ENCODE peak calls at places on chromosome 21, in seven cellular contexts. Q is adrenal gland, U is heart left ventricle, J is GM23338, T is GM12865, V is brain microvascular endothelial cell, G is HFF-Myc. C is an unnamed sample.

GRCh38 chr21:41482321-41482720 is 25.6 kb downstream of the TMPRSS2 start:
- DNase-seq in V (peak), J (no peak), G (no peak), T (no peak), U (no peak), Q (no peak), C (no peak)

GRCh38 chr21:37712204-37712934 is 203.9 kb downstream of the KCNJ6 start:
- DNase-seq in V (peak), Q (peak), J (peak), T (peak), G (peak), U (peak), C (peak)

GRCh38 chr21:33185852-33186251 is 43.9 kb upstream of the IFNAR2 start:
- DNase-seq in T (no peak), U (no peak), Q (no peak), J (no peak), V (no peak), G (no peak), C (no peak)

GRCh38 chr21:42735944-42736343 is 82.5 kb downstream of the PDE9A start:
- DNase-seq in T (no peak), J (no peak), Q (no peak), U (no peak), G (no peak), V (no peak), C (no peak)

GRCh38 chr21:37153935-37154350 is 80.9 kb downstream of the TTC3 start:
- DNase-seq in G (no peak), J (no peak), V (no peak), Q (peak), T (no peak), U (peak), C (no peak)

GRCh38 chr21:16879479-16879878 is 633.4 kb upstream of the CXADR start:
- DNase-seq in J (no peak), Q (no peak), T (no peak), U (no peak), G (no peak), V (no peak), C (no peak)

GRCh38 chr21:42833439-42833815 is 45.9 kb downstream of the WDR4 start:
- DNase-seq in J (peak), U (no peak), T (peak), V (no peak), Q (no peak), G (peak), C (peak)

GRCh38 chr21:40074198-40074597 is 207.0 kb downstream of the PCP4 start:
- DNase-seq in U (peak), G (no peak), T (no peak), Q (no peak), V (no peak), J (no peak), C (no peak)

GRCh38 chr21:28521932-28522826 is 470.5 kb downstream of the LTN1 start:
- DNase-seq in U (no peak), J (peak), V (peak), T (peak), Q (no peak), G (peak), C (peak)

GRCh38 chr21:31293986-31294385 is 50.1 kb downstream of the TIAM1 start:
- DNase-seq in Q (no peak), T (no peak), V (peak), J (no peak), G (peak), U (no peak), C (no peak)

GRCh38 chr21:41250519-41250918 is 66.1 kb upstream of the FAM3B start:
- DNase-seq in G (no peak), J (no peak), U (no peak), V (no peak), T (no peak), Q (no peak), C (no peak)

GRCh38 chr21:24444736-24445135 is 1162.5 kb downstream of the MRPL39 start:
- DNase-seq in Q (no peak), U (no peak), J (no peak), V (no peak), G (no peak), T (no peak), C (no peak)

GRCh38 chr21:37435120-37435519 is 68.5 kb downstream of the DYRK1A start:
- DNase-seq in U (peak), G (peak), T (no peak), V (peak), Q (peak), J (peak), C (peak)

GRCh38 chr21:23016617-23017016 is 2018.4 kb downstream of the NCAM2 start:
- DNase-seq in Q (no peak), V (no peak), T (no peak), G (no peak), U (no peak), J (peak), C (peak)

GRCh38 chr21:42781150-42781980 is 98.0 kb downstream of the WDR4 start:
- DNase-seq in T (no peak), V (no peak), U (no peak), G (no peak), Q (peak), J (peak), C (peak)

GRCh38 chr21:29075706-29076447 is 2.4 kb upstream of the CCT8 start:
- DNase-seq in Q (no peak), G (no peak), V (no peak), J (no peak), U (no peak), T (no peak), C (no peak)

GRCh38 chr21:28821276-28822063 is 171.2 kb downstream of the LTN1 start:
- DNase-seq in Q (no peak), T (no peak), J (no peak), G (peak), U (no peak), V (no peak), C (no peak)

GRCh38 chr21:32777269-32777668 is 5.7 kb upstream of the PAXBP1 start:
- DNase-seq in T (no peak), U (no peak), G (no peak), J (no peak), V (no peak), Q (no peak), C (no peak)

GRCh38 chr21:14773777-14774345 is 227.7 kb upstream of the SAMSN1 start:
- DNase-seq in Q (peak), V (peak), J (peak), T (peak), U (peak), G (no peak), C (peak)

GRCh38 chr21:33844104-33844889 is 71.3 kb downstream of the ATP5PO start:
- DNase-seq in T (no peak), G (peak), J (no peak), V (no peak), Q (peak), U (peak), C (no peak)

GRCh38 chr21:42840411-42841155 is 38.8 kb downstream of the WDR4 start:
- DNase-seq in T (no peak), U (no peak), V (no peak), Q (peak), J (no peak), G (no peak), C (no peak)

GRCh38 chr21:43609501-43610340 is 49.6 kb downstream of the HSF2BP start:
- DNase-seq in G (no peak), V (peak), U (no peak), T (no peak), Q (no peak), J (no peak), C (peak)

GRCh38 chr21:32004281-32004680 is 131.5 kb downstream of the HUNK start:
- DNase-seq in G (peak), T (no peak), Q (no peak), J (no peak), V (no peak), U (no peak), C (no peak)

GRCh38 chr21:32626633-32627196 is 14.5 kb upstream of the CFAP298 start:
- DNase-seq in Q (no peak), G (no peak), J (no peak), T (no peak), U (no peak), V (peak), C (no peak)

GRCh38 chr21:37005548-37006242 is 807 bp upstream of the RIPPLY3 start:
- DNase-seq in Q (no peak), G (no peak), V (no peak), J (peak), U (no peak), T (no peak), C (no peak)

DNA sequence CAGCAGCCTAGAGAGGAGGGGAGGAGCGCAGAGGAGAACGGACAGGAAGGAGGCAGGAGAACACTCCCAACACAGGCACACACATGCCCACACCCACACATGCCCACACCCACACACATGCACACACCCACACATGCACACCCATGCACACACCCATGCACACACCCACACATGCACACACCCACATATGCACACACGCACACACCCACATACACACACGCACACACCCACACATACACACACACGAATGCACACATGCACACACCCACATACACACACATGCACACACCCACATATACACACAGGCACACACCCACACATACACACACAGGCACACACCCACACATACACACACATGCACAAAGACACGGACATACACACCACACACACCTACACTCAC is 7.0 kb downstream of the SUMO3 start:
- DNase-seq in J (no peak), G (no peak), U (no peak), T (no peak), Q (no peak), V (no peak), C (no peak)
- H3K4me3 ChIP-seq in J (no peak), G (no peak), U (no peak), T (no peak), Q (no peak), V (no peak), C (no peak)

DNA sequence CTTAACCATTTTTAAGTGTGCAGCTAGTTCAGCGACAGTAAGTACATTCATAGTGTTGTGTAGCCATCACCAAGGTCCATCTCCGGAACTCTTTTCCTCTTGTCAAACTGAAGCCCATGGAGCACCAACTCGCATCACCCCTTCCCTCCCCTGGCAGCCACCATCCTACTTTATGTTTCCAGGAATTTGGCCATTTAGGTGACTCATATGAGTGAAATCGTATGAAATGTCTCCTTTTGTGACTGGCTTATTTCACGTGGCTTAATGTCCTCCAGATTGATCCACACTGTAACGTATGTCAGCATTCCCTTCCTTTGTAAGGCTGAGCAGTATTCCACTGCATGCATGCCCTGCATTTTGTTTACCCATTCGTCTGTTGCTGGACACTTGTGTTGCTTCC is 2.5 kb downstream of the COL6A2 start:
- DNase-seq in J (no peak), T (no peak), U (no peak), Q (no peak), V (no peak), G (no peak), C (no peak)
- H3K4me3 ChIP-seq in J (no peak), T (no peak), U (peak), Q (no peak), V (peak), G (peak), C (no peak)

DNA sequence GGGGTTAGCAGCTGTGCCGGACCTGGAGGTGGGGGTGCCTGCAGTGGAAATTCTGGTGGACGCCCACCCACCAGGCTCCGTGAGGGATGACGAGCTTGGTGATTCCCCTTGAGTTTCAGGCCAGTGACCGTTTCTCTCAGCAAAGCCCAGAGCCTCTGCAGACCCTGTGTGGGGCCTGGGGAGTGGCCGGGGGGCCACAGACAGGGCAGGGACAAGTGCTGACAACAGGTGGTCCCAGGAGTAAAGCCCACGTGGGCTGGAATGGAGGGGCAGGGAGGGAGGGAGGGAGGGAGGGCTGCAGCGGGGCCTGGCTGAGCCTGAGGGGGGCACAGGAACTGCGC is 52.8 kb downstream of the COL18A1 start:
- DNase-seq in T (no peak), Q (no peak), V (no peak), U (peak), G (no peak), J (no peak), C (no peak)
- H3K4me3 ChIP-seq in T (no peak), Q (no peak), V (no peak), U (no peak), G (no peak), J (no peak), C (no peak)

GRCh38 chr21:35511298-35512162 is 462.4 kb upstream of the RUNX1 start:
- DNase-seq in J (no peak), V (peak), Q (no peak), U (no peak), T (no peak), G (no peak), C (no peak)

GRCh38 chr21:35510294-35510693 is 461.2 kb upstream of the RUNX1 start:
- DNase-seq in U (no peak), Q (no peak), T (no peak), V (no peak), J (no peak), G (no peak), C (no peak)

GRCh38 chr21:35508389-35508888 is 459.3 kb upstream of the RUNX1 start:
- DNase-seq in G (peak), V (peak), Q (peak), U (peak), J (peak), T (peak), C (no peak)

GRCh38 chr21:35506352-35506751 is 457.2 kb upstream of the RUNX1 start:
- DNase-seq in U (no peak), Q (no peak), G (no peak), V (no peak), J (peak), T (no peak), C (no peak)

GRCh38 chr21:35509004-35509704 is 460.1 kb upstream of the RUNX1 start:
- DNase-seq in T (no peak), G (no peak), Q (peak), V (no peak), U (peak), J (no peak), C (no peak)
- H3K4me3 ChIP-seq in T (no peak), G (no peak), Q (no peak), V (no peak), U (no peak), J (no peak), C (no peak)

GRCh38 chr21:38821248-38821647 is 15.5 kb downstream of the ETS2 start:
- DNase-seq in Q (no peak), V (no peak), J (no peak), T (no peak), G (no peak), U (no peak), C (no peak)

GRCh38 chr21:38819051-38819718 is 13.5 kb downstream of the ETS2 start:
- DNase-seq in T (no peak), U (no peak), J (no peak), V (no peak), G (no peak), Q (no peak), C (no peak)

GRCh38 chr21:38820471-38821239 is 14.9 kb downstream of the ETS2 start:
- DNase-seq in G (no peak), J (no peak), T (no peak), Q (no peak), V (no peak), U (no peak), C (no peak)

GRCh38 chr21:38818336-38818723 is 12.6 kb downstream of the ETS2 start:
- DNase-seq in Q (no peak), V (no peak), G (no peak), U (no peak), J (no peak), T (no peak), C (no peak)

GRCh38 chr21:38819719-38820147 is 14.0 kb downstream of the ETS2 start:
- DNase-seq in J (no peak), G (no peak), V (peak), Q (no peak), T (no peak), U (no peak), C (no peak)
- H3K4me3 ChIP-seq in J (no peak), G (no peak), V (no peak), Q (no peak), T (no peak), U (no peak), C (no peak)

GRCh38 chr21:26519142-26519541 is 53.9 kb downstream of the CYYR1 start:
- DNase-seq in J (no peak), G (no peak), T (no peak), U (no peak), V (no peak), Q (no peak), C (no peak)
- H3K4me3 ChIP-seq in J (no peak), G (no peak), T (no peak), U (no peak), V (no peak), Q (no peak), C (no peak)

GRCh38 chr21:45765375-45765774 is 121.8 kb downstream of the PCBP3 start:
- DNase-seq in G (no peak), J (no peak), Q (no peak), T (no peak), U (no peak), V (no peak), C (no peak)
- H3K4me3 ChIP-seq in G (no peak), J (no peak), Q (no peak), T (no peak), U (no peak), V (no peak), C (no peak)

GRCh38 chr21:18782721-18783120 is 379.1 kb upstream of the TMPRSS15 start:
- DNase-seq in G (no peak), U (no peak), T (no peak), V (no peak), Q (no peak), J (no peak), C (no peak)
- H3K4me3 ChIP-seq in G (no peak), U (no peak), T (no peak), V (no peak), Q (no peak), J (no peak), C (no peak)

C was measured in BE2C.